ENCODE peak calls at places on chromosome 1, in nine cellular contexts. One of them, this sample, is unnamed.

GRCh38 chr1:212981571-212982328 is 31.4 kb downstream of the VASH2 start:
- DNase-seq in A549: no peak
- DNase-seq in suprapubic skin: no peak
- DNase-seq in hepatocyte: no peak
- DNase-seq in left lung: no peak
- DNase-seq in naive thymus-derived CD4-positive, alpha-beta T cell: no peak
- DNase-seq in heart right ventricle: no peak
- DNase-seq in ascending aorta: no peak
- DNase-seq in H9: peak; percentile 41
- DNase-seq in this sample: peak; percentile 22

GRCh38 chr1:150127868-150128267 is 21.8 kb upstream of the PLEKHO1 start:
- DNase-seq in A549: no peak
- DNase-seq in suprapubic skin: no peak
- DNase-seq in hepatocyte: no peak
- DNase-seq in left lung: no peak
- DNase-seq in naive thymus-derived CD4-positive, alpha-beta T cell: no peak
- DNase-seq in heart right ventricle: no peak
- DNase-seq in ascending aorta: no peak
- DNase-seq in H9: no peak
- DNase-seq in this sample: no peak

GRCh38 chr1:8040586-8040985 is 14.5 kb upstream of the ERRFI1 start:
- DNase-seq in A549: peak; percentile 82
- DNase-seq in suprapubic skin: no peak
- DNase-seq in hepatocyte: peak; percentile 85
- DNase-seq in left lung: no peak
- DNase-seq in naive thymus-derived CD4-positive, alpha-beta T cell: no peak
- DNase-seq in heart right ventricle: peak; percentile 78
- DNase-seq in ascending aorta: peak; percentile 50
- DNase-seq in H9: no peak
- DNase-seq in this sample: peak; percentile 85

GRCh38 chr1:10575616-10576015 is 100.9 kb downstream of the PEX14 start:
- DNase-seq in A549: peak; percentile 9
- DNase-seq in suprapubic skin: no peak
- DNase-seq in hepatocyte: no peak
- DNase-seq in left lung: no peak
- DNase-seq in naive thymus-derived CD4-positive, alpha-beta T cell: no peak
- DNase-seq in heart right ventricle: no peak
- DNase-seq in ascending aorta: no peak
- DNase-seq in H9: no peak
- DNase-seq in this sample: no peak

GRCh38 chr1:42908046-42908445 is 50.6 kb downstream of the SLC2A1 start:
- DNase-seq in A549: no peak
- DNase-seq in suprapubic skin: no peak
- DNase-seq in hepatocyte: no peak
- DNase-seq in left lung: no peak
- DNase-seq in naive thymus-derived CD4-positive, alpha-beta T cell: no peak
- DNase-seq in heart right ventricle: no peak
- DNase-seq in ascending aorta: no peak
- DNase-seq in H9: no peak
- DNase-seq in this sample: no peak

GRCh38 chr1:63073530-63074306 is 248.6 kb upstream of the FOXD3 start:
- DNase-seq in A549: no peak
- DNase-seq in suprapubic skin: no peak
- DNase-seq in hepatocyte: peak; percentile 27
- DNase-seq in left lung: no peak
- DNase-seq in naive thymus-derived CD4-positive, alpha-beta T cell: no peak
- DNase-seq in heart right ventricle: no peak
- DNase-seq in ascending aorta: no peak
- DNase-seq in H9: peak; percentile 48
- DNase-seq in this sample: peak; percentile 75

GRCh38 chr1:43653893-43654292 is 3.9 kb downstream of the KDM4A start:
- DNase-seq in A549: no peak
- DNase-seq in suprapubic skin: no peak
- DNase-seq in hepatocyte: no peak
- DNase-seq in left lung: no peak
- DNase-seq in naive thymus-derived CD4-positive, alpha-beta T cell: no peak
- DNase-seq in heart right ventricle: no peak
- DNase-seq in ascending aorta: no peak
- DNase-seq in H9: no peak
- DNase-seq in this sample: no peak

GRCh38 chr1:110535985-110536384 is 17.0 kb upstream of the KCNA10 start:
- DNase-seq in A549: no peak
- DNase-seq in suprapubic skin: no peak
- DNase-seq in hepatocyte: no peak
- DNase-seq in left lung: no peak
- DNase-seq in naive thymus-derived CD4-positive, alpha-beta T cell: no peak
- DNase-seq in heart right ventricle: no peak
- DNase-seq in ascending aorta: no peak
- DNase-seq in H9: no peak
- DNase-seq in this sample: no peak

GRCh38 chr1:96643519-96643918 is 78.1 kb upstream of the PTBP2 start:
- DNase-seq in A549: no peak
- DNase-seq in suprapubic skin: no peak
- DNase-seq in hepatocyte: no peak
- DNase-seq in left lung: no peak
- DNase-seq in naive thymus-derived CD4-positive, alpha-beta T cell: no peak
- DNase-seq in heart right ventricle: no peak
- DNase-seq in ascending aorta: no peak
- DNase-seq in H9: no peak
- DNase-seq in this sample: no peak

DNA sequence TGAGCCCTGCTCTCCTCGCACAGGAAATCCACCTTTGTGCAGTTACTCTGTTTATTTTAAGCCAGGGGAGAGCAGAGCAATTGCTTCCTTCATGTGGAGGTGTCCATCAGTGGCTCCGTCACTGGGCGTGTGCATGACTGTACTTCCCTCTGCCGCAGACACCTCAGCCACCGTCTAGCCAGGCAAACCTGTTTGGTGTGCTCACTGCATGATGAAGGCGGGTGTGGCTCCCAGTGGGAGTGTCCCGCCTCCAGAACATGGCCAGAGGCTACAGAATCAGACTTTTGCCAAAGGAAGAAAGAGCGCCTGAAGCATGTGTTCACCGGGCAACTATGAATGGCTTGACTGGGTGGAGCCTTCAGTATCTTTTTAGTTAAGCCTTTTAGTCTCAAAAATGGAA is 26.1 kb upstream of the LAMC2 start:
- DNase-seq in A549: peak; percentile 84
- DNase-seq in suprapubic skin: no peak
- DNase-seq in hepatocyte: peak; percentile 89
- DNase-seq in left lung: peak; percentile 86
- DNase-seq in naive thymus-derived CD4-positive, alpha-beta T cell: no peak
- DNase-seq in heart right ventricle: no peak
- DNase-seq in ascending aorta: no peak
- DNase-seq in H9: no peak
- DNase-seq in this sample: peak; percentile 94
- H3K4me1 ChIP-seq in A549: peaks cover 53% of the 10 kb centered on the region
- H3K4me1 ChIP-seq in suprapubic skin: peaks cover 12% of the 10 kb centered on the region
- H3K4me1 ChIP-seq in hepatocyte: peaks cover 6% of the 10 kb centered on the region
- H3K4me1 ChIP-seq in left lung: no peaks in the 10 kb centered on the region
- H3K4me1 ChIP-seq in naive thymus-derived CD4-positive, alpha-beta T cell: no peaks in the 10 kb centered on the region
- H3K4me1 ChIP-seq in heart right ventricle: no peaks in the 10 kb centered on the region
- H3K4me1 ChIP-seq in ascending aorta: no peaks in the 10 kb centered on the region
- H3K4me1 ChIP-seq in H9: no peaks in the 10 kb centered on the region
- H3K4me1 ChIP-seq in this sample: no peaks in the 10 kb centered on the region

DNA sequence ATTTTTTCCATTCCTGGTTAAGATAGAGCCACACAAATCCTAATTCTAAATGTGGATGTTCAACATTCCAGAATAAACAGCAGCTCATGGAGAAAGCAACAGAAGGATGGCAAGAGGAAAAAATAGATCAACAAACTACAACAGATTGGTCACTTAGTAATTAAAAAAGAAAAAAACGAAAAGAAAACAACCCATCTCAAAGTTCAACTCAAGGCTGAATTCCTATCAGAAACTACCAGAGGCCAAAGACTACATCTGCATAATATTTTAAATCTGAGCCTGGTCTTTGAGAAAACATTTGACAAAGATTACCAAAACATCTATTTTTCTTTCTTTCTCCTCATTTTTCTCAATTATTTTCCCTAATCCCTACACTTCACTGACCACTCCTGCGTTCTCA is 69.9 kb downstream of the TGFBR3 start:
- DNase-seq in A549: no peak
- DNase-seq in suprapubic skin: no peak
- DNase-seq in hepatocyte: no peak
- DNase-seq in left lung: no peak
- DNase-seq in naive thymus-derived CD4-positive, alpha-beta T cell: no peak
- DNase-seq in heart right ventricle: no peak
- DNase-seq in ascending aorta: no peak
- DNase-seq in H9: no peak
- DNase-seq in this sample: no peak
- H3K27ac ChIP-seq in A549: no peak overlapping the region
- H3K27ac ChIP-seq in suprapubic skin: peak overlapping the region; percentile 70
- H3K27ac ChIP-seq in hepatocyte: peak overlapping the region; percentile 34
- H3K27ac ChIP-seq in left lung: no peak overlapping the region
- H3K27ac ChIP-seq in naive thymus-derived CD4-positive, alpha-beta T cell: no peak overlapping the region
- H3K27ac ChIP-seq in heart right ventricle: no peak overlapping the region
- H3K27ac ChIP-seq in ascending aorta: peak overlapping the region; percentile 12
- H3K27ac ChIP-seq in H9: no peak overlapping the region
- H3K27ac ChIP-seq in this sample: no peak overlapping the region

GRCh38 chr1:226370144-226370923 is 37.6 kb downstream of the PARP1 start:
- DNase-seq in A549: no peak
- DNase-seq in suprapubic skin: no peak
- DNase-seq in hepatocyte: no peak
- DNase-seq in left lung: no peak
- DNase-seq in naive thymus-derived CD4-positive, alpha-beta T cell: no peak
- DNase-seq in heart right ventricle: no peak
- DNase-seq in ascending aorta: no peak
- DNase-seq in H9: no peak
- DNase-seq in this sample: no peak

GRCh38 chr1:226372885-226373284 is 35.0 kb downstream of the PARP1 start:
- DNase-seq in A549: no peak
- DNase-seq in suprapubic skin: no peak
- DNase-seq in hepatocyte: no peak
- DNase-seq in left lung: no peak
- DNase-seq in naive thymus-derived CD4-positive, alpha-beta T cell: no peak
- DNase-seq in heart right ventricle: peak; percentile 55
- DNase-seq in ascending aorta: no peak
- DNase-seq in H9: no peak
- DNase-seq in this sample: no peak

GRCh38 chr1:226371866-226372490 is 35.9 kb downstream of the PARP1 start:
- DNase-seq in A549: no peak
- DNase-seq in suprapubic skin: no peak
- DNase-seq in hepatocyte: no peak
- DNase-seq in left lung: no peak
- DNase-seq in naive thymus-derived CD4-positive, alpha-beta T cell: no peak
- DNase-seq in heart right ventricle: no peak
- DNase-seq in ascending aorta: no peak
- DNase-seq in H9: no peak
- DNase-seq in this sample: no peak

GRCh38 chr1:226369110-226369509 is 38.8 kb downstream of the PARP1 start:
- DNase-seq in A549: no peak
- DNase-seq in suprapubic skin: no peak
- DNase-seq in hepatocyte: no peak
- DNase-seq in left lung: no peak
- DNase-seq in naive thymus-derived CD4-positive, alpha-beta T cell: no peak
- DNase-seq in heart right ventricle: no peak
- DNase-seq in ascending aorta: no peak
- DNase-seq in H9: no peak
- DNase-seq in this sample: no peak

GRCh38 chr1:226371049-226371694 is 36.7 kb downstream of the PARP1 start:
- DNase-seq in A549: no peak
- DNase-seq in suprapubic skin: no peak
- DNase-seq in hepatocyte: no peak
- DNase-seq in left lung: no peak
- DNase-seq in naive thymus-derived CD4-positive, alpha-beta T cell: no peak
- DNase-seq in heart right ventricle: no peak
- DNase-seq in ascending aorta: no peak
- DNase-seq in H9: no peak
- DNase-seq in this sample: no peak
- H3K4me1 ChIP-seq in A549: no peaks in the 10 kb centered on the region
- H3K4me1 ChIP-seq in suprapubic skin: no peaks in the 10 kb centered on the region
- H3K4me1 ChIP-seq in hepatocyte: no peaks in the 10 kb centered on the region
- H3K4me1 ChIP-seq in left lung: no peaks in the 10 kb centered on the region
- H3K4me1 ChIP-seq in naive thymus-derived CD4-positive, alpha-beta T cell: no peaks in the 10 kb centered on the region
- H3K4me1 ChIP-seq in heart right ventricle: no peaks in the 10 kb centered on the region
- H3K4me1 ChIP-seq in ascending aorta: no peaks in the 10 kb centered on the region
- H3K4me1 ChIP-seq in H9: no peaks in the 10 kb centered on the region
- H3K4me1 ChIP-seq in this sample: no peaks in the 10 kb centered on the region

GRCh38 chr1:23533288-23534130 is 2.5 kb upstream of the E2F2 start:
- DNase-seq in A549: no peak
- DNase-seq in suprapubic skin: no peak
- DNase-seq in hepatocyte: no peak
- DNase-seq in left lung: no peak
- DNase-seq in naive thymus-derived CD4-positive, alpha-beta T cell: no peak
- DNase-seq in heart right ventricle: no peak
- DNase-seq in ascending aorta: no peak
- DNase-seq in H9: no peak
- DNase-seq in this sample: no peak

GRCh38 chr1:23529146-23530088 is 1.6 kb downstream of the E2F2 start:
- DNase-seq in A549: no peak
- DNase-seq in suprapubic skin: no peak
- DNase-seq in hepatocyte: no peak
- DNase-seq in left lung: no peak
- DNase-seq in naive thymus-derived CD4-positive, alpha-beta T cell: no peak
- DNase-seq in heart right ventricle: no peak
- DNase-seq in ascending aorta: no peak
- DNase-seq in H9: no peak
- DNase-seq in this sample: peak; percentile 72

GRCh38 chr1:23531695-23532094 is 662 bp upstream of the E2F2 start:
- DNase-seq in A549: no peak
- DNase-seq in suprapubic skin: no peak
- DNase-seq in hepatocyte: no peak
- DNase-seq in left lung: no peak
- DNase-seq in naive thymus-derived CD4-positive, alpha-beta T cell: no peak
- DNase-seq in heart right ventricle: no peak
- DNase-seq in ascending aorta: no peak
- DNase-seq in H9: no peak
- DNase-seq in this sample: no peak

GRCh38 chr1:23530089-23530749 is 814 bp downstream of the E2F2 start:
- DNase-seq in A549: no peak
- DNase-seq in suprapubic skin: no peak
- DNase-seq in hepatocyte: no peak
- DNase-seq in left lung: no peak
- DNase-seq in naive thymus-derived CD4-positive, alpha-beta T cell: no peak
- DNase-seq in heart right ventricle: no peak
- DNase-seq in ascending aorta: no peak
- DNase-seq in H9: no peak
- DNase-seq in this sample: no peak

DNA sequence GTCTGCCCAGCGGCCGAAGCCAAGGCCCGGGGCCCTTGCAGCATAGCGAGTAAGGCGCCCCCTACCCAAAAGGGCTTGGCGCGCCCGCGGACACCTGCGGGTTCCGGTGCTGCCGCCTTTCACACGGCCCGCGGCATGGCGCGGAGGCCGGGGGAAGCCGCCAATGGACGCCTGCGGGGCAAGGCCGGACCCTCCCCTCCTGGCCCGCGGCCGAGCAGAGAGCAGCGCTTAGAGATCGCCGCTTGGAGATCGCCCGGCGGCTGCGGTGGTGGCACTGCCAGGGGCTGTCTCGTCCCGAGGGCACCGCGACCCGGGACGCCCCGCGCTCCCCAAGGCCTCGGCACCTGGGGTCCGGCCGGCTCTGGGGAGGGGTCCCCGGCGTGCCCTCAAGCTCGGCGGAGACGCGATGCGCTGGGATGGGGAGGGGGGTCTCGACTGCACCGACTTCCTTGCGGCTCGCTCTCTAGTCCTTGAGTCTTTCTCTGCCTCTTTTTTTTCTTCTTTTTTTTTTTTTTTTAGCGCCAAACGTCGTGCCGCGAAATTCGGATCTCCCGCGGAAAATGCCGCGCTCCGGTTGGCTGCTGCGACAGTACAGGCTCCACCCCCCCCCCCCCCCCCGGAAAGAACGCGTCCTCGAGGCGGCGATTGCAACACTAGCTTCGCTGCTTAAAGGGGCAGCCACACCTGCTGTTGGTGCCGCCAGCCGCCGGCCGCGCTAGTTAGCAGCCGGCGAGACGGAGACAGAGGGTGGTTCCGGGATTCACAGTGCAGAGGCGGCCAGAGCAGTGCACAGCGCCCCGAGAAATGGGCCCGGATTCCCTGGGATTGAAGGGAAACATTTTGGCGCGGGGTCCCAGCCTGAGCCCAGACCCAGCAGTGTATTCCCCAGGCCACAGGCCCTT is at the start of gene E2F2:
- DNase-seq in A549: peak; percentile 79
- DNase-seq in suprapubic skin: peak; percentile 90
- DNase-seq in hepatocyte: peak; percentile 94
- DNase-seq in left lung: peak; percentile 93
- DNase-seq in naive thymus-derived CD4-positive, alpha-beta T cell: peak; percentile 61
- DNase-seq in heart right ventricle: peak; percentile 76
- DNase-seq in ascending aorta: no peak
- DNase-seq in H9: peak; percentile 92
- DNase-seq in this sample: peak; percentile 90
- H3K27ac ChIP-seq in A549: peak within 1 kb of the TSS; percentile 94
- H3K27ac ChIP-seq in suprapubic skin: peak within 1 kb of the TSS; percentile 64
- H3K27ac ChIP-seq in hepatocyte: no peak within 1 kb of the TSS
- H3K27ac ChIP-seq in left lung: no peak within 1 kb of the TSS
- H3K27ac ChIP-seq in naive thymus-derived CD4-positive, alpha-beta T cell: no peak within 1 kb of the TSS
- H3K27ac ChIP-seq in heart right ventricle: no peak within 1 kb of the TSS
- H3K27ac ChIP-seq in ascending aorta: no peak within 1 kb of the TSS
- H3K27ac ChIP-seq in H9: no peak within 1 kb of the TSS
- H3K27ac ChIP-seq in this sample: peak within 1 kb of the TSS; percentile 78